ENCODE peak calls at places on chromosomes 2 and 18, in five cellular contexts. C, F, W, O and B are unnamed samples.

GRCh38 chr2:96841707-96842495 is 1.9 kb downstream of the ANKRD23 start:
- DNase-seq in O (no peak), C (no peak), F (no peak), W (no peak), B (no peak)

GRCh38 chr2:217935245-217935879 is 67.4 kb downstream of the TNS1 start:
- DNase-seq in O (no peak), C (no peak), W (peak), F (no peak), B (no peak)

GRCh38 chr2:135960598-135961551 is 24.6 kb downstream of the DARS1 start:
- DNase-seq in F (no peak), W (peak), C (peak), O (peak), B (no peak)

GRCh38 chr18:27954226-27954625 is 222.7 kb downstream of the CDH2 start:
- DNase-seq in W (peak), C (no peak), O (no peak), F (no peak), B (no peak)

GRCh38 chr2:28155071-28155470 is 237.6 kb upstream of the FOSL2 start:
- DNase-seq in W (no peak), O (no peak), C (no peak), F (no peak), B (no peak)

GRCh38 chr18:43682196-43682595 is 404.9 kb upstream of the SYT4 start:
- DNase-seq in C (no peak), F (no peak), O (no peak), W (no peak), B (no peak)

GRCh38 chr2:95062716-95063400 is 37.4 kb downstream of the MAL start:
- DNase-seq in C (no peak), F (no peak), W (no peak), O (no peak), B (no peak)

GRCh38 chr18:12435867-12436266 is 28.1 kb downstream of the PRELID3A start:
- DNase-seq in F (no peak), C (no peak), W (no peak), O (no peak), B (no peak)

GRCh38 chr2:96142217-96143113 is 2.8 kb downstream of the DUSP2 start:
- DNase-seq in W (no peak), F (no peak), C (peak), O (no peak), B (no peak)

GRCh38 chr2:232434563-232435374 is 21.2 kb upstream of the ALPI start:
- DNase-seq in W (no peak), O (no peak), C (no peak), F (no peak), B (no peak)

GRCh38 chr2:158713523-158714138 is 81.5 kb upstream of the DAPL1 start:
- DNase-seq in O (no peak), F (no peak), W (peak), C (no peak), B (no peak)

GRCh38 chr2:134248913-134249312 is 5.0 kb upstream of the MGAT5 start:
- DNase-seq in F (no peak), W (no peak), O (no peak), C (no peak), B (no peak)

GRCh38 chr2:190637331-190637734 is 11.6 kb upstream of the NAB1 start:
- DNase-seq in F (peak), C (no peak), W (peak), O (no peak), B (no peak)

GRCh38 chr18:28161608-28162599 is 15.0 kb downstream of the CDH2 start:
- DNase-seq in F (peak), O (peak), C (no peak), W (peak), B (peak)

GRCh38 chr2:159139216-159139933 is 147.1 kb downstream of the WDSUB1 start:
- DNase-seq in O (no peak), F (no peak), W (no peak), C (no peak), B (no peak)

GRCh38 chr18:61189376-61189775 is 143.9 kb upstream of the CDH20 start:
- DNase-seq in W (no peak), O (no peak), F (no peak), C (no peak), B (no peak)

GRCh38 chr2:240602266-240603050 is 15.9 kb downstream of the CAPN10 start:
- DNase-seq in C (no peak), F (no peak), W (no peak), O (no peak), B (no peak)

GRCh38 chr2:174593574-174594203 is 3.9 kb downstream of the WIPF1 start:
- DNase-seq in F (no peak), C (peak), W (peak), O (no peak), B (no peak)

GRCh38 chr2:199940373-199940772 is 14.9 kb downstream of the TYW5 start:
- DNase-seq in W (peak), F (peak), O (no peak), C (no peak), B (no peak)

GRCh38 chr2:40043191-40043590 is 264.1 kb upstream of the THUMPD2 start:
- DNase-seq in W (peak), O (no peak), F (no peak), C (no peak), B (no peak)

GRCh38 chr18:8701546-8702118 is 3.7 kb upstream of the MTCL1 start:
- DNase-seq in O (peak), F (peak), C (no peak), W (peak), B (no peak)

GRCh38 chr18:477565-477964 is 22.9 kb downstream of the COLEC12 start:
- DNase-seq in C (no peak), F (peak), W (no peak), O (no peak), B (no peak)

GRCh38 chr18:50819027-50819726 is 639 bp downstream of the MRO start:
- DNase-seq in F (peak), O (peak), W (no peak), C (no peak), B (no peak)

GRCh38 chr18:63890950-63891304 is 3.4 kb downstream of the SERPINB2 start:
- DNase-seq in C (no peak), W (peak), F (peak), O (no peak), B (no peak)

GRCh38 chr2:113342650-113343049 is 63.9 kb upstream of the PAX8 start:
- DNase-seq in O (no peak), W (no peak), F (no peak), C (no peak), B (no peak)

GRCh38 chr2:37614061-37614802 is 57.2 kb downstream of the CDC42EP3 start:
- DNase-seq in C (no peak), O (peak), W (peak), F (peak), B (no peak)

GRCh38 chr2:223054193-223054781 is 2.3 kb downstream of the KCNE4 start:
- DNase-seq in W (peak), F (no peak), O (peak), C (no peak), B (peak)

GRCh38 chr2:150487537-150488429 is at the start of gene RND3:
- DNase-seq in C (no peak), W (peak), F (peak), O (peak), B (peak)

GRCh38 chr2:96891591-96892333 is 21.9 kb upstream of the SEMA4C start:
- DNase-seq in F (no peak), C (no peak), W (peak), O (no peak), B (no peak)

GRCh38 chr2:10036095-10036879 is 7.1 kb upstream of the KLF11 start:
- DNase-seq in O (no peak), W (peak), C (peak), F (peak), B (no peak)

GRCh38 chr2:131081190-131081589 is 12.1 kb downstream of the FAM168B start:
- DNase-seq in F (no peak), C (no peak), O (no peak), W (no peak), B (no peak)

GRCh38 chr2:239819974-239820555 is 205.1 kb downstream of the NDUFA10 start:
- DNase-seq in F (no peak), O (no peak), W (no peak), C (no peak), B (no peak)

GRCh38 chr18:5475252-5475651 is 68.5 kb downstream of the EPB41L3 start:
- DNase-seq in W (no peak), O (no peak), C (no peak), F (no peak), B (no peak)

GRCh38 chr2:229910147-229910831 is 11.5 kb downstream of the TRIP12 start:
- DNase-seq in C (no peak), O (no peak), W (no peak), F (no peak), B (no peak)
- H3K4me3 ChIP-seq in C (no peak), O (no peak), W (no peak), F (no peak), B (no peak)

DNA sequence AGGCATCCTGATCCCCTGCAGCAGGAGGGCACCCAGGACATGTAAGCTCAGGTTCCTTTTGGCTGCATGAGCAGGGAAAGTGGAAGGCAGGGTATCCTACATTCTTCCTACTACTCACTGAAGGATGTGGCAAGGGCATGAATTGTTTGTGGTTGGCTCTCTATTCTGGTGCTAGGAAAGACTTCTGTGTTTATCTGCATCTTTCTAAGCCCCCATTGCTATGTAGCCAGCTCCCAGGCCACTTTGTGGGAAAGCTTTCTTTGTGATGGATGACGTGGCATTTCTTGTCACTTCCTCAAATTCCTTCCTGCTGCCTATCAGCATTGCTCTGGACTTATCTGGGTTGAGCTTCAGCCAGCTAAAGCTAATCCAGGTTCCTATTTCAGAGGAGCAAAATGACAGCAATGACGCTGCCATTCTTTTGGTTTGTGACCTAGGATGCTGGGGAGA is 46.2 kb downstream of the MEIS1 start:
- DNase-seq in F (peak), C (no peak), O (peak), W (peak), B (no peak)
- H3K27ac ChIP-seq in F (no peak), C (no peak), O (peak), W (peak), B (peak)

DNA sequence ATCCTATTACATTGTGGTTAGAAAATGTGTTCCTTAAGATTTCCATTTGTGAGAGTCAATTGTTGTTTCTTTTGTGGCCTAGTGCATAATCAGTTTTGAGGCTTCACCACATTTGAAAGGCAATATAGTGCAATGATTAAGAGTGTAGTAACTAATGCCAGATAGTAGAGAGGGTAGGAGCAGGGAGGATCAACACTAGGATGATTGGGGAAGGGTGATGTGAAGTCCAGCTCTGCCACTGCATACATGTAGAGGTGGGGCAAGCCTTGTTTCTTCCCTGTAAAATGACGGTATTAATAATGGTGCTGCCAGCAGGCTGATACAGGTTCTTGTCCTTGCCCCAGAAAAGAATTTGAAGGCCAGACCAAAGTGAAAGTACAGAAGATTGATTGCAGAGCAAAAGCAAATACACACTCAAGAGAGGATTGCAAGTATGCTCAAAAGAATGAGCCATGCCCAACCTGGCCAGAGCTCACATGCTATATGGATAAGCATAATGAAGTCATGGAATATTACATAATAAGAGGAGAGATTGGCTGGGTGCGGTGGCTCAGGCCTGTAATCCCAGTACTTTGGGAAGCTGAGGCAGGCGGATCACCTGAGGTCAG is 8.0 kb downstream of the SP100 start:
- DNase-seq in C (no peak), W (peak), F (no peak), O (peak), B (no peak)
- H3K4me3 ChIP-seq in C (no peak), W (no peak), F (no peak), O (no peak), B (no peak)

GRCh38 chr2:207233731-207234130 is 68.0 kb upstream of the KLF7 start:
- DNase-seq in O (no peak), F (no peak), C (no peak), W (no peak), B (no peak)

GRCh38 chr2:207230261-207231105 is 64.7 kb upstream of the KLF7 start:
- DNase-seq in C (no peak), W (no peak), F (peak), O (no peak), B (no peak)

GRCh38 chr2:207229161-207229560 is 63.4 kb upstream of the KLF7 start:
- DNase-seq in O (no peak), C (no peak), F (no peak), W (no peak), B (no peak)

GRCh38 chr2:207231962-207232361 is 66.2 kb upstream of the KLF7 start:
- DNase-seq in F (no peak), C (no peak), W (peak), O (no peak), B (no peak)

GRCh38 chr2:207231106-207231860 is 65.5 kb upstream of the KLF7 start:
- DNase-seq in F (no peak), W (no peak), C (no peak), O (no peak), B (no peak)
- H3K27ac ChIP-seq in F (no peak), W (no peak), C (no peak), O (no peak), B (no peak)

DNA sequence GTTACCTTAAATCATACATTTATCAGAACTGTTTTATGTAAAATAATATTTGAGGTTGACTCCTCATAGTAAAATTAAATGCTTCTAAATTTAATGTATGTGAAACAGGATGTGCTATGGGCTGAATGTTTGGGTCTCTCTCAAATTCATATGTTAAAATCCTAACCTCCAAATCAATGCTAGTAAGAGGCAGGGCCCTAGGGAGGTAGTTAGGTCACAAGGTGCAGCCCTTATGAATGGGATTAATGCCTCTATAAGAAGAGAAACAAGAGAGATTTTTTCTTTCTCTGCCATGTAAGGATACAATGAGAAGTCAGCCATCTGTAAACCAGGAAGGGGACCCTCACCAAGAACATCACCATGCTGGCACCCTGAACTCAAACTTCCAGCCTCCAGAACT is 67.2 kb upstream of the ETAA1 start:
- DNase-seq in O (no peak), W (no peak), F (no peak), C (no peak), B (no peak)
- H3K4me3 ChIP-seq in O (no peak), W (no peak), F (no peak), C (no peak), B (no peak)

GRCh38 chr2:55864351-55865084 is 59.1 kb downstream of the EFEMP1 start:
- DNase-seq in F (no peak), W (no peak), C (no peak), O (no peak), B (no peak)
- H3K27ac ChIP-seq in F (peak), W (peak), C (no peak), O (no peak), B (no peak)

DNA sequence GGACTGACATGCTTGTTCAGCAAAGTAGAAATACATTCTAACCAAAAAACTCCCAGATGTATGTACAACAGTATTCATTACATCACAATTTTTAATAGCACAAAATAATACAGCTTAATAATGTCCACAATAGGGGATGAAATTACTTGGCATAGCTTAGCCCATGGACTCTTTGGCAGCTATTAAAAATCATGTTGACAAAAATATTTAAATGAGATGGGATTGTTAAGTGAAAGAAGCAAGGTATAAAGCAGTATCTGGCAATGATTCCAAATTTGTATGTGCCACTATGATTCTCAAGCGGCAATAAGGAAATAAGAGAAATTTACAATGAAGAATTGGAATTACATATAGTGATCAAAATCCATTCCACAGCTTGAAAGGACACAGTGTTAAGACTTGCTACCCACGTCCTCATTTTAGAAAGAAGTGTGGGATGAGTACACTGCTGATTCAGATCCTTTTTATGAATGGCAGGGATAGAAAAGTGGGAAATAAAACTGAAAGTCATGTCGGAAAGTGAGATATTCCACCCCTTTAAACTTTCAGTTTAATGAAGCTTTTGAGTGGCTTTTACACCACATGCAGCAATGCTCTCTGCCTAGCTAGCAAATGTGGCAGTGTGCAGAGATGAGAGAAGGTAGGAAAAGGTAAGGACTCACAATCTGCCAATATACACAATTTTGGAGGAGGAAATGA is 2.4 kb downstream of the GAREM1 start:
- DNase-seq in F (no peak), C (no peak), W (no peak), O (no peak), B (no peak)
- H3K4me3 ChIP-seq in F (no peak), C (no peak), W (no peak), O (no peak), B (peak)

DNA sequence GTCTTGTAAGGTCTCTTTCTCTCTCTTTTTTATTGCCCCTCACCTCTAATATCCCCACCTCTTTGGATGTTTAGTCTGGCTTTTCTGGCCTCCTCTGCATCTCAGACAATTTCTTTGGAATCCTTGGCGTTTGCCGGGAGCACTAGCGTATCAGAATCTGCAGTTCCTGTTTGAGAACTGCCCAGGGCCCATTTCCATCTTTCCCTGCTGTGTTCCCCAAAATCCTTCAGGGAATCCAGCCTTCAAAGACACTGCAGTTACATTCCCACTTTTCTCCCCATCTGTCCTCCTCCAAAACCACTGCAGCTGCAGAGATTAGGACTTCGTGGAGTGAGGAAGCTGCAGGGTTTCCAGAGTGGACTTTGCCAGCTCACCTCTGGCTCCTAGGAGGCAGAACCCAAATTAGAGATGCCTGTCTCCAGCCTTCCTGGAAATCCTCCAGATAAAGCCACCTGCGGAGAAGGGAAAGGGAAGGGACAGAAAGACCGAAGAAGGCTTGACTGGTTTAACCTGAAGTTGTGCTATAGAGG is 2.7 kb downstream of the VSNL1 start:
- DNase-seq in W (no peak), F (no peak), C (no peak), O (no peak), B (no peak)
- H3K27ac ChIP-seq in W (no peak), F (no peak), C (no peak), O (no peak), B (no peak)

GRCh38 chr2:41621578-41621977 is 426.2 kb upstream of the PKDCC start:
- DNase-seq in O (no peak), W (no peak), C (no peak), F (no peak), B (no peak)
- H3K4me3 ChIP-seq in O (no peak), W (no peak), C (no peak), F (no peak), B (no peak)